ENCODE peak calls at places on chromosomes 12 and 14, in six cellular contexts. V is mesenchymal stem cell, J is left ventricle myocardium inferior, D is esophagus squamous epithelium, G is BE2C, S is tibial nerve. Q is an unnamed sample.

GRCh38 chr14:77032854-77033621 is 4.5 kb upstream of the IRF2BPL start:
- DNase-seq in G (peak; percentile 97), S (peak; percentile 89), V (peak; percentile 99), D (peak; percentile 51), J (peak; percentile 94), Q (peak; percentile 97)

GRCh38 chr12:1593232-1594044 is 943 bp downstream of the FBXL14 start:
- DNase-seq in G (peak; percentile 52), S (no peak), V (peak; percentile 47), D (no peak), J (peak; percentile 48), Q (peak; percentile 64)

GRCh38 chr14:30194769-30195168 is 267.1 kb upstream of the PRKD1 start:
- DNase-seq in G (no peak), D (no peak), J (no peak), V (peak; percentile 59), S (no peak), Q (no peak)

GRCh38 chr12:93616584-93617101 is 44.2 kb downstream of the SOCS2 start:
- DNase-seq in V (peak; percentile 16), D (no peak), J (no peak), G (no peak), S (no peak), Q (no peak)

GRCh38 chr12:32281098-32281497 is 118.3 kb upstream of the FGD4 start:
- DNase-seq in D (no peak), G (no peak), V (no peak), S (no peak), J (no peak), Q (no peak)

GRCh38 chr14:98847520-98848468 is 424.2 kb downstream of the BCL11B start:
- DNase-seq in V (no peak), D (no peak), J (no peak), S (no peak), G (no peak), Q (no peak)

GRCh38 chr12:130152386-130152785 is 9.9 kb upstream of the FZD10 start:
- DNase-seq in J (no peak), V (no peak), D (no peak), G (no peak), S (no peak), Q (no peak)

GRCh38 chr12:79690156-79690605 is 583 bp downstream of the PAWR start:
- DNase-seq in S (no peak), G (peak; percentile 11), V (peak; percentile 61), D (no peak), J (no peak), Q (peak; percentile 47)

GRCh38 chr14:33294419-33294818 is 355.7 kb downstream of the NPAS3 start:
- DNase-seq in G (no peak), S (no peak), V (no peak), J (no peak), D (no peak), Q (no peak)

GRCh38 chr12:13205809-13206559 is 9.5 kb downstream of the EMP1 start:
- DNase-seq in J (no peak), D (no peak), S (no peak), V (peak; percentile 95), G (no peak), Q (no peak)

GRCh38 chr14:61388976-61389576 is 67.7 kb downstream of the PRKCH start:
- DNase-seq in S (no peak), V (peak; percentile 6), D (no peak), G (no peak), J (no peak), Q (no peak)

GRCh38 chr14:24789277-24789832 is 155.4 kb upstream of the GZMB start:
- DNase-seq in G (no peak), J (no peak), V (no peak), S (no peak), D (no peak), Q (no peak)

GRCh38 chr12:68350753-68351152 is 18.6 kb upstream of the MDM1 start:
- DNase-seq in D (no peak), S (no peak), V (no peak), J (no peak), G (no peak), Q (no peak)

GRCh38 chr12:65518771-65519170 is 240.3 kb downstream of the MSRB3 start:
- DNase-seq in V (no peak), S (no peak), G (no peak), J (no peak), D (no peak), Q (no peak)

GRCh38 chr14:100363053-100363452 is 39.9 kb downstream of the SLC25A47 start:
- DNase-seq in J (no peak), V (no peak), G (no peak), S (no peak), D (no peak), Q (no peak)

GRCh38 chr12:82688035-82688501 is 1.4 kb downstream of the TMTC2 start:
- DNase-seq in D (no peak), G (no peak), S (no peak), V (peak; percentile 19), J (no peak), Q (no peak)

GRCh38 chr14:92670177-92670576 is 78.2 kb downstream of the LGMN start:
- DNase-seq in D (no peak), S (no peak), J (no peak), V (no peak), G (no peak), Q (no peak)
- H3K4me1 ChIP-seq in D (no peaks in the 10 kb centered on the region), S (no peaks in the 10 kb centered on the region), J (no peaks in the 10 kb centered on the region), V (peaks cover 8% of the 10 kb centered on the region), G (no peaks in the 10 kb centered on the region), Q (no peaks in the 10 kb centered on the region)

DNA sequence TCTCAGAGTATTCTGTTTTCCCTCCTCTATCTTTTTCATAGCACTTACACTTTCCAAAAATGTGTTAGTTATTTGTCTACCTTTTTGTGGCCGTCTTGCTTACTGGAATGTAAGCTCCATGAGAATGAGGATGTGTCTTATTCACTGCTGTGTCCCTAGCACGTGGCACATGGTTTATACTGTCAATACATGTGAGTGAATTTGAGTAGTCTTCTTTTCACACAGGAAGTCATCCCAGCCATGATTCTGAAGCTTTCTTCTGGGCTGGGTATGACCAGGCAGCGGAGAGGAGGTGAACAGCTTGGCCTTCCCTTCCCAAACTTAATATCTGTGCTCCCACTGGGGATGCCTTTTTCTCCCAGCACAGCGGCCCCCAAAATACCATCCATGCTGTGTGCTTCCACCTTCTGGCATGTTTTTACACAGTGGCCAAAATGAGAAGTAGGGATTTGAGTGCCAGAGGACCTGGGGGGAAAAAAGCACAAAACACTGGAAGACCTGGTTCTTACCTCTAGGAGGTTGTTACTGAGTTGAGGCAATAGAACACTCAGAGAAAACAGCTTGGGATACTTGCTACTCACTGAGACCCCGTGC is 10.3 kb downstream of the PLEKHG3 start:
- DNase-seq in S (no peak), D (no peak), J (no peak), G (no peak), V (no peak), Q (no peak)
- H3K4me1 ChIP-seq in S (peaks cover 44% of the 10 kb centered on the region), D (peaks cover 55% of the 10 kb centered on the region), J (peaks cover 69% of the 10 kb centered on the region), G (peaks cover 7% of the 10 kb centered on the region), V (peaks cover 35% of the 10 kb centered on the region), Q (peaks cover 50% of the 10 kb centered on the region)

DNA sequence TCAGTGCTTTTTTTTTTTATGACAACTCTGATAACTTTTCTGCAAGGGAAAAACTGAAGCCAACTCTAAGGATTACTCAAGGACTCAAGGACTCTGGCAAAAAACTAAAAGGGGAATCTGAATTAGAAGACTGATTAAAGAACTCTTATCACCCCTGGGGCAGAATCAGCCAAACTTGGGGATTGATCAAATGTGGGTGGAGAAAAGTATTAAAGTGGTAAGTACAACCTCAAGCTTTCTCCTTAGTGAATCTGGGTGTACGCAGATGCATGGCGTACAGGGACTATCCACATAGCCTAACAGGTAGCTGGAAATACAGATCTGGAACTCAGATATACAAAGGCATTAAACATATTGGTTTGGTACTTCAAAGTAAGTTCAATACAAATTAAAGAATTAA is 7.3 kb downstream of the LIMA1 start:
- DNase-seq in V (no peak), J (no peak), G (no peak), D (no peak), S (no peak), Q (no peak)
- H3K4me1 ChIP-seq in V (no peaks in the 10 kb centered on the region), J (peaks cover 51% of the 10 kb centered on the region), G (no peaks in the 10 kb centered on the region), D (peaks cover 24% of the 10 kb centered on the region), S (no peaks in the 10 kb centered on the region), Q (peaks cover 22% of the 10 kb centered on the region)

DNA sequence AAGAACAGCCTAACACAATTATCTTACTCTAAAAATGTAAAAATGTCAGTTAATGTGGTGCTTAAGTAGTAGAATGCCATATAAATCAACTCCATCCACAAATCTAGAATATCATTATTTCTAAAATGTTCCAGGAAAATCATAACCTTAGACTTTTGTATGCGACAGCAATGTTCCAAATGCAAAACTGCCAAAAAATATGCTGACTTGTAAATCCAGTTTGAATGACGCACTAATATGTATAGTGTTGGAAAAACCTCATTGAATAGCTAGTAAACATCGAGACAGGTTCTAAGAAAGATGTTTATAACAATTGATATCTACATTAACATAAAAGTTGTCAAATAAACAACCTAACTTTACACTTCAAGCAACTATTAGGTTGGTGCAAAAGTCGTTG is 469.1 kb upstream of the PRICKLE1 start:
- DNase-seq in D (no peak), S (no peak), G (no peak), J (no peak), V (no peak), Q (no peak)
- H3K4me1 ChIP-seq in D (no peaks in the 10 kb centered on the region), S (no peaks in the 10 kb centered on the region), G (no peaks in the 10 kb centered on the region), J (peaks cover 4% of the 10 kb centered on the region), V (no peaks in the 10 kb centered on the region), Q (no peaks in the 10 kb centered on the region)

GRCh38 chr12:121796855-121797751 is 3.6 kb upstream of the RHOF start:
- DNase-seq in V (peak; percentile 92), S (peak; percentile 94), G (peak; percentile 92), D (no peak), J (peak; percentile 96), Q (peak; percentile 100)
- H3K4me1 ChIP-seq in V (peaks cover 63% of the 10 kb centered on the region), S (peaks cover 61% of the 10 kb centered on the region), G (peaks cover 16% of the 10 kb centered on the region), D (peaks cover 60% of the 10 kb centered on the region), J (peaks cover 93% of the 10 kb centered on the region), Q (peaks cover 70% of the 10 kb centered on the region)

GRCh38 chr14:101828038-101828437 is 66.5 kb downstream of the PPP2R5C start:
- DNase-seq in J (no peak), D (no peak), S (no peak), G (no peak), V (peak; percentile 32), Q (no peak)
- H3K4me1 ChIP-seq in J (peaks cover 98% of the 10 kb centered on the region), D (peaks cover 18% of the 10 kb centered on the region), S (peaks cover 21% of the 10 kb centered on the region), G (peaks cover 39% of the 10 kb centered on the region), V (peaks cover 5% of the 10 kb centered on the region), Q (peaks cover 5% of the 10 kb centered on the region)

Q was measured in thyroid gland.